ENCODE peak calls at places on chromosome 17, in four cellular contexts. One of them, this sample, is unnamed.

GRCh38 chr17:9918352-9918751 is 13.3 kb upstream of the RCVRN start:
- DNase-seq in SK-N-SH: no peak
- DNase-seq in HepG2: no peak
- DNase-seq in GM23338: no peak
- DNase-seq in this sample: no peak

GRCh38 chr17:75535119-75535537 is 9.6 kb downstream of the LLGL2 start:
- DNase-seq in HepG2: no peak
- DNase-seq in SK-N-SH: no peak
- DNase-seq in GM23338: no peak
- DNase-seq in this sample: no peak

GRCh38 chr17:79042421-79043190 is 18.6 kb downstream of the C1QTNF1 start:
- DNase-seq in HepG2: peak
- DNase-seq in SK-N-SH: peak
- DNase-seq in GM23338: peak
- DNase-seq in this sample: peak

GRCh38 chr17:55513885-55514590 is 2.8 kb upstream of the SMIM36 start:
- DNase-seq in SK-N-SH: peak
- DNase-seq in GM23338: peak
- DNase-seq in HepG2: peak
- DNase-seq in this sample: peak

GRCh38 chr17:3385869-3386816 is at the start of gene OR3A2:
- DNase-seq in SK-N-SH: no peak
- DNase-seq in GM23338: peak
- DNase-seq in HepG2: no peak
- DNase-seq in this sample: no peak

GRCh38 chr17:10192963-10193362 is 5.4 kb downstream of the GAS7 start:
- DNase-seq in SK-N-SH: no peak
- DNase-seq in GM23338: no peak
- DNase-seq in HepG2: no peak
- DNase-seq in this sample: no peak

GRCh38 chr17:73799091-73799490 is 154.8 kb upstream of the SDK2 start:
- DNase-seq in SK-N-SH: no peak
- DNase-seq in HepG2: no peak
- DNase-seq in GM23338: no peak
- DNase-seq in this sample: no peak

GRCh38 chr17:77426676-77427386 is 286.1 kb downstream of the SEC14L1 start:
- DNase-seq in SK-N-SH: no peak
- DNase-seq in GM23338: no peak
- DNase-seq in HepG2: no peak
- DNase-seq in this sample: no peak

GRCh38 chr17:59838196-59838911 is 54.4 kb downstream of the TUBD1 start:
- DNase-seq in HepG2: no peak
- DNase-seq in SK-N-SH: no peak
- DNase-seq in GM23338: no peak
- DNase-seq in this sample: no peak

GRCh38 chr17:82878545-82878944 is 38.7 kb upstream of the ZNF750 start:
- DNase-seq in GM23338: no peak
- DNase-seq in SK-N-SH: no peak
- DNase-seq in HepG2: no peak
- DNase-seq in this sample: peak

GRCh38 chr17:82097187-82097918 is 683 bp downstream of the FASN start:
- DNase-seq in GM23338: peak
- DNase-seq in HepG2: no peak
- DNase-seq in SK-N-SH: peak
- DNase-seq in this sample: peak

GRCh38 chr17:15171433-15172047 is 93.6 kb downstream of the PMP22 start:
- DNase-seq in SK-N-SH: peak
- DNase-seq in HepG2: peak
- DNase-seq in GM23338: peak
- DNase-seq in this sample: no peak

GRCh38 chr17:78781339-78782304 is at the start of gene CYTH1:
- DNase-seq in GM23338: peak
- DNase-seq in SK-N-SH: peak
- DNase-seq in HepG2: no peak
- DNase-seq in this sample: peak

GRCh38 chr17:14730821-14731220 is 429.9 kb downstream of the HS3ST3B1 start:
- DNase-seq in SK-N-SH: no peak
- DNase-seq in HepG2: no peak
- DNase-seq in GM23338: no peak
- DNase-seq in this sample: no peak

GRCh38 chr17:81400154-81400938 is 5.1 kb downstream of the BAHCC1 start:
- DNase-seq in GM23338: peak
- DNase-seq in SK-N-SH: no peak
- DNase-seq in HepG2: no peak
- DNase-seq in this sample: peak

GRCh38 chr17:66975614-66976378 is 11.3 kb downstream of the CACNG4 start:
- DNase-seq in HepG2: peak
- DNase-seq in GM23338: peak
- DNase-seq in SK-N-SH: no peak
- DNase-seq in this sample: no peak

GRCh38 chr17:48439875-48440505 is 10.0 kb upstream of the SKAP1 start:
- DNase-seq in SK-N-SH: no peak
- DNase-seq in GM23338: no peak
- DNase-seq in HepG2: no peak
- DNase-seq in this sample: no peak

GRCh38 chr17:49915670-49916069 is 53.3 kb upstream of the DLX4 start:
- DNase-seq in GM23338: no peak
- DNase-seq in HepG2: no peak
- DNase-seq in SK-N-SH: no peak
- DNase-seq in this sample: no peak

GRCh38 chr17:56786989-56787482 is 46.7 kb downstream of the C17orf67 start:
- DNase-seq in HepG2: peak
- DNase-seq in SK-N-SH: no peak
- DNase-seq in GM23338: no peak
- DNase-seq in this sample: peak

GRCh38 chr17:64420143-64420670 is 28.7 kb upstream of the MILR1 start:
- DNase-seq in GM23338: peak
- DNase-seq in HepG2: peak
- DNase-seq in SK-N-SH: peak
- DNase-seq in this sample: peak

GRCh38 chr17:79664925-79665738 is 54.3 kb upstream of the RBFOX3 start:
- DNase-seq in GM23338: peak
- DNase-seq in SK-N-SH: peak
- DNase-seq in HepG2: no peak
- DNase-seq in this sample: no peak

GRCh38 chr17:17032131-17032692 is 10.0 kb upstream of the MPRIP start:
- DNase-seq in HepG2: peak
- DNase-seq in SK-N-SH: peak
- DNase-seq in GM23338: no peak
- DNase-seq in this sample: no peak

DNA sequence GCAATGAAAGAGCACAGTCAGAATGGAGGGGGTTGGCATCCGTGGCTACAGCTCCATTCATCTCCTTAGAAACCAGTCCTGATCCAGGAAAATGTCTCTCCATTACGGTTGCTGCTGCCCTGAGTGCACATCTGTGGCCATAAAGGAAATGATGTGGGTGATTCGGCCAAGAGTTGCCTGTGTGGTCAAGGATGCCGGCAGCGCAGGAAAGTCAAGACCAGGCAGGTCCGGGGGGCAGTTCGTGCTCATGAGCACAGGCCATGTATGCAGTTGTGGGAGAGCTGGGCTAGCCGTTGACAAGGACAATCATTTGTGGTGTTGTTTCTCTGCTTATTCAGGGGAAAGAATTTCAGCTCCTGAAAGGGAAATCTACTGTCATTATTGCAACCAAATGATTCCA is 6.0 kb downstream of the XAF1 start:
- DNase-seq in HepG2: no peak
- DNase-seq in SK-N-SH: no peak
- DNase-seq in GM23338: no peak
- DNase-seq in this sample: no peak
- TF ChIP-seq POLR2AphosphoS5 in HepG2: no peak
- TF ChIP-seq POLR2AphosphoS5 in SK-N-SH: no peak
- TF ChIP-seq POLR2AphosphoS5 in GM23338: no peak
- TF ChIP-seq POLR2AphosphoS5 in this sample: no peak

DNA sequence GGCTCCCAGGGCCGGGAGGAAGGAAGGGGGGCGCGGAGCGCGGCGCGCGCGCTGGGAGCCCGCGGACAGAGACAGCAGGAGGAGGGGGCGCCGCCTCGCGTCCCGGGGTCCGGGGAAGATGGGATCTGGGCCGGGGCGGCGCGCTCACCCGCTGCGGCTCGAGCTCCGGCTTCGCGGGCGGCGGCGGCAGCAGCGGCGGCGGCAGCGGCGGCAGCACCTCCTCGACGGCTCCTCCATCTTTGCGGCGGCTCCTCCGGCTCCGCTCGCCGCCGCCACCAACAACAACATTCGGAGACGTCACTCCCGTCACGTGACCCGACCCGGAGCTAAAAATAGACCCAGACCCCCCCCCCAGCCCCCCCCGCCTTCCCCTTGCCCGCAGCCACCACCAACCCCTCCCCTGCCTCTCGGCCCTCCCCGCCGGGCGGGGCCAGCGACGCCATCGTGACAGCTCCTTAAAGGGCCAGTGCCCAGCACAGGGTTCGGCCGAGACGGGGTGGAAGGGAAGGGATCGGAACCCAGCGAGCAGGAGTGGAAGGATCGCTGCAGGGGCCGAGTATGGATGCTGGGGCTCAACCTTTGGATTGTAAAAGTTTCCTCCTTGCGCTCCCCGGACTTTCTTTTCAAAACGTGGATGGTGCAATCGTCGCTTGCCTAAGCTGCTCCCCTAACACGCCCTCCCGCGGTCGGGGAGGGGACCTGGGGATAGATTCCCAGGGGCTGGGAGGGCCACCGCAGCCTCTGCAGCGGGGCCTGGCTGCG is at the start of gene HDAC5:
- DNase-seq in HepG2: peak
- DNase-seq in GM23338: peak
- DNase-seq in SK-N-SH: peak
- DNase-seq in this sample: peak
- TF ChIP-seq REST in HepG2: peak
- TF ChIP-seq REST in GM23338: no peak
- TF ChIP-seq REST in SK-N-SH: no peak
- TF ChIP-seq REST in this sample: no peak

GRCh38 chr17:31467502-31468256 is 76.2 kb downstream of the RAB11FIP4 start:
- DNase-seq in GM23338: peak
- DNase-seq in HepG2: peak
- DNase-seq in SK-N-SH: peak
- DNase-seq in this sample: no peak
- H3K4me3 ChIP-seq in GM23338: no peak
- H3K4me3 ChIP-seq in HepG2: no peak
- H3K4me3 ChIP-seq in SK-N-SH: no peak
- H3K4me3 ChIP-seq in this sample: no peak

DNA sequence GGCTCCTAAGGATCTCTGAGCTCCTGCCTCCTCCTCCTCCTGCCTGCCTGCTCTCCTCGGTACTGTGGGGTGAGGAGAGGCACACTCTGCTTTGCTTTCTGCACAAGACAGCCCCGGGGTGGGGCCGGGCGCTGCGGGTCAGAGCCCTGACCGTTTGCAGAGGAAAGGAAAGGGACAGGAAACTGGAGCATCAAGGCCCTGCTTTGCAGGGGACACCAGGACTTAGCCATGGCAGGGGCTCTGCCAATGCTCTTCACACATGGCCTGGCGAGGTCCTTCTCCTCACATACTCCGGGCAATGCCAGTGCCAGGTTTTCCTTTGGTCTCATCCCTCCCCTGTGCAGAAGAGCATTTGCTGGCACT is 23.7 kb upstream of the DOC2B start:
- DNase-seq in SK-N-SH: no peak
- DNase-seq in GM23338: no peak
- DNase-seq in HepG2: no peak
- DNase-seq in this sample: no peak
- TF ChIP-seq POLR2AphosphoS5 in SK-N-SH: no peak
- TF ChIP-seq POLR2AphosphoS5 in GM23338: no peak
- TF ChIP-seq POLR2AphosphoS5 in HepG2: no peak
- TF ChIP-seq POLR2AphosphoS5 in this sample: no peak

GRCh38 chr17:44345497-44346026 is 460 bp downstream of the GRN start:
- DNase-seq in GM23338: peak
- DNase-seq in HepG2: peak
- DNase-seq in SK-N-SH: peak
- DNase-seq in this sample: peak
- TF ChIP-seq REST in GM23338: no peak
- TF ChIP-seq REST in HepG2: no peak
- TF ChIP-seq REST in SK-N-SH: no peak
- TF ChIP-seq REST in this sample: no peak

This sample was measured in HL-60.